ENCODE peak calls at places on chromosome 19, in six cellular contexts. W is heart right ventricle, Y is breast epithelium, Q is foreskin fibroblast, J is brain microvascular endothelial cell, C is left lung. R is an unnamed sample.

GRCh38 chr19:33064117-33064777 is 441 bp downstream of the RHPN2 start:
- DNase-seq in W (peak), C (peak), Y (no peak), J (no peak), Q (no peak), R (peak)

GRCh38 chr19:15330801-15331418 is 1.4 kb downstream of the BRD4 start:
- DNase-seq in J (peak), C (peak), Y (peak), Q (peak), W (no peak), R (peak)

GRCh38 chr19:44741841-44742352 is 6.6 kb upstream of the BCL3 start:
- DNase-seq in C (peak), Y (peak), W (peak), J (peak), Q (peak), R (peak)

GRCh38 chr19:38556521-38557174 is 61.1 kb downstream of the MAP4K1 start:
- DNase-seq in W (no peak), Q (no peak), Y (no peak), J (no peak), C (peak), R (no peak)

GRCh38 chr19:3660493-3661219 is 34.1 kb upstream of the CACTIN start:
- DNase-seq in C (no peak), W (no peak), J (no peak), Y (no peak), Q (no peak), R (no peak)

GRCh38 chr19:43362179-43362578 is 8.7 kb downstream of the CD177 start:
- DNase-seq in Q (peak), Y (no peak), C (no peak), W (no peak), J (no peak), R (no peak)

GRCh38 chr19:2630352-2631001 is 72.0 kb downstream of the GNG7 start:
- DNase-seq in Y (no peak), C (no peak), Q (no peak), J (no peak), W (no peak), R (no peak)

GRCh38 chr19:42474743-42475142 is 32.0 kb upstream of the CXCL17 start:
- DNase-seq in W (no peak), Q (no peak), C (no peak), Y (no peak), J (no peak), R (no peak)

GRCh38 chr19:13959962-13960862 is 7.9 kb downstream of the DCAF15 start:
- DNase-seq in C (peak), J (no peak), Y (no peak), W (no peak), Q (no peak), R (no peak)

GRCh38 chr19:15432018-15432494 is 13.3 kb upstream of the AKAP8L start:
- DNase-seq in J (no peak), Q (no peak), W (no peak), Y (no peak), C (no peak), R (no peak)

GRCh38 chr19:42220751-42221097 is 612 bp downstream of the ZNF526 start:
- DNase-seq in J (no peak), Y (no peak), Q (no peak), C (peak), W (no peak), R (no peak)

GRCh38 chr19:43809762-43810696 is 7.8 kb upstream of the LYPD5 start:
- DNase-seq in C (no peak), J (peak), Q (peak), Y (no peak), W (no peak), R (no peak)

GRCh38 chr19:30799854-30800755 is 427.9 kb downstream of the ZNF536 start:
- DNase-seq in W (peak), Q (no peak), Y (no peak), C (no peak), J (no peak), R (peak)

GRCh38 chr19:44772969-44773368 is 4.7 kb upstream of the CBLC start:
- DNase-seq in Q (no peak), C (no peak), Y (no peak), J (no peak), W (no peak), R (no peak)

GRCh38 chr19:2110822-2111221 is 14.1 kb downstream of the IZUMO4 start:
- DNase-seq in Q (no peak), W (no peak), Y (no peak), J (no peak), C (no peak), R (no peak)

GRCh38 chr19:42524943-42525342 is 3.3 kb downstream of the CEACAM1 start:
- DNase-seq in Y (no peak), J (no peak), Q (no peak), C (no peak), W (no peak), R (no peak)

GRCh38 chr19:33248954-33249613 is 23.4 kb upstream of the SLC7A10 start:
- DNase-seq in J (no peak), Y (no peak), Q (no peak), C (peak), W (no peak), R (no peak)

GRCh38 chr19:33904681-33905080 is 108.0 kb downstream of the KCTD15 start:
- DNase-seq in J (peak), Q (no peak), W (no peak), C (no peak), Y (peak), R (no peak)

GRCh38 chr19:56637976-56638555 is 4.9 kb upstream of the SMIM17 start:
- DNase-seq in W (peak), Y (peak), Q (peak), J (peak), C (no peak), R (no peak)

DNA sequence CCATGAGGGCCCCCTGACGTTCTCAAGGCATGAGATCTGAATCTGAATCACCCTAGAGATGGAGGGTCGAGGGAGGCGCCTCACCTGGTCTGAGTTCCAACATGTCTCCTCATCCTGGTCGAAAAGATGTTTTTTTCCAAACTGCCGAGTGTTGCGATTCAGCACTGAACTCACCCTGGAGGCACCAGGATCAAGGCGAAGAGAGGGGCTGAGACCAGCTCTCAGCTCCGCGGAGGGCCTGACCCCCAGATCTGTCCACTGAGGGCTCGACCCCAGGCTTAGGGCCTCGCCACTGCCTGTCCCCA is 555 bp downstream of the NR2C2AP start:
- DNase-seq in J (no peak), C (no peak), Q (no peak), Y (no peak), W (no peak), R (no peak)
- TF ChIP-seq CTCF in J (no peak), C (no peak), Q (no peak), Y (no peak), W (no peak), R (no peak)

GRCh38 chr19:47780215-47780551 is 1.7 kb downstream of the SELENOW start:
- DNase-seq in W (no peak), Y (no peak), C (no peak), J (no peak), Q (no peak), R (no peak)
- TF ChIP-seq CTCF in W (no peak), Y (no peak), C (no peak), J (no peak), Q (no peak), R (no peak)

GRCh38 chr19:35398570-35398969 is 27.7 kb downstream of the GPR42 start:
- DNase-seq in C (no peak), W (no peak), J (no peak), Y (no peak), Q (no peak), R (no peak)
- TF ChIP-seq CTCF in C (no peak), W (no peak), J (no peak), Y (no peak), Q (no peak), R (no peak)

DNA sequence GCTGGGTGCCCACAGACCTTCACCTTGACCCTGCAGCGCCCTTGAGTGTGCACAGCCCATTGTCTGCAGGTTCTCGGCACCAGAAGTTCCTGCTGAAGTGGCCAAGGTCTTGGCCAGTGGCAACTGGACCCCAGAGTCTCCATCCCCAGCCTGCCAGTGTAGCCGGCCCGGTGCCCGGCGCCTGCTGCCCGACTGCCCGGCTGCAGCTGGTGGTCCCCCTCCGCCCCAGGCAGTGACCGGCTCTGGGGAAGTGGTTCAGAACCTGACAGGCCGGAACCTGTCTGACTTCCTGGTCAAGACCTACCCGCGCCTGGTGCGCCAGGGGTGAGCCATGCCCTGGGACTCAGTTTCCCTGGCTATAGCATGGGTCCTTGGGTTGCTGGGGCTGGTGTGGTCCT is 11.9 kb upstream of the ARHGAP45 start:
- DNase-seq in J (no peak), C (peak), W (no peak), Q (no peak), Y (no peak), R (no peak)
- TF ChIP-seq CTCF in J (no peak), C (no peak), W (no peak), Q (no peak), Y (no peak), R (no peak)

GRCh38 chr19:37551123-37551993 is 43.2 kb downstream of the ZNF571 start:
- DNase-seq in Q (peak), J (peak), W (peak), C (peak), Y (no peak), R (peak)
- TF ChIP-seq CTCF in Q (peak), J (peak), W (peak), C (no peak), Y (no peak), R (peak)

GRCh38 chr19:12137541-12137940 is 2.6 kb downstream of the ZNF20 start:
- DNase-seq in Q (no peak), W (no peak), J (no peak), Y (no peak), C (no peak), R (no peak)

GRCh38 chr19:12139885-12140544 is at the start of gene ZNF20:
- DNase-seq in C (peak), Q (peak), W (peak), J (peak), Y (peak), R (peak)

GRCh38 chr19:12140545-12141404 is 625 bp upstream of the ZNF20 start:
- DNase-seq in Q (peak), Y (peak), J (peak), W (peak), C (peak), R (peak)

GRCh38 chr19:12139309-12139708 is 841 bp downstream of the ZNF20 start:
- DNase-seq in J (no peak), W (no peak), Y (no peak), C (no peak), Q (no peak), R (no peak)

DNA sequence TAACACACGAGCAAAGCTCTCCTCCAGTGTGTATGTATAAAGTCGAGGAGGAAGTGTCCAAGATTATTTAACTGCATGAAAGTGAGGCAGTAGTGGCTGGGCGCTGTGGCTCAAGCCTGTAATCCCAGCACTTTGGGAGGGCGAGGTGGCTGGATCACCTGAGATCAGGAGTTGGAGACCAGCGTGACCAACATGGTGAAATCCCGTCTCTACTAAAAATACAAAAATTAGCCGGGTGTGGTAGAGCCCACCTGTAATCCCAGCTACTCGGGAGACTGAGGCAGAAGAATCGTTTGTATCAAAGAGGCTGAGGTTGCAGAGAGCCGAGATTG is 1.2 kb upstream of the ZNF20 start:
- DNase-seq in C (no peak), Y (no peak), W (no peak), J (no peak), Q (no peak), R (no peak)
- TF ChIP-seq CTCF in C (no peak), Y (no peak), W (no peak), J (no peak), Q (no peak), R (no peak)

DNA sequence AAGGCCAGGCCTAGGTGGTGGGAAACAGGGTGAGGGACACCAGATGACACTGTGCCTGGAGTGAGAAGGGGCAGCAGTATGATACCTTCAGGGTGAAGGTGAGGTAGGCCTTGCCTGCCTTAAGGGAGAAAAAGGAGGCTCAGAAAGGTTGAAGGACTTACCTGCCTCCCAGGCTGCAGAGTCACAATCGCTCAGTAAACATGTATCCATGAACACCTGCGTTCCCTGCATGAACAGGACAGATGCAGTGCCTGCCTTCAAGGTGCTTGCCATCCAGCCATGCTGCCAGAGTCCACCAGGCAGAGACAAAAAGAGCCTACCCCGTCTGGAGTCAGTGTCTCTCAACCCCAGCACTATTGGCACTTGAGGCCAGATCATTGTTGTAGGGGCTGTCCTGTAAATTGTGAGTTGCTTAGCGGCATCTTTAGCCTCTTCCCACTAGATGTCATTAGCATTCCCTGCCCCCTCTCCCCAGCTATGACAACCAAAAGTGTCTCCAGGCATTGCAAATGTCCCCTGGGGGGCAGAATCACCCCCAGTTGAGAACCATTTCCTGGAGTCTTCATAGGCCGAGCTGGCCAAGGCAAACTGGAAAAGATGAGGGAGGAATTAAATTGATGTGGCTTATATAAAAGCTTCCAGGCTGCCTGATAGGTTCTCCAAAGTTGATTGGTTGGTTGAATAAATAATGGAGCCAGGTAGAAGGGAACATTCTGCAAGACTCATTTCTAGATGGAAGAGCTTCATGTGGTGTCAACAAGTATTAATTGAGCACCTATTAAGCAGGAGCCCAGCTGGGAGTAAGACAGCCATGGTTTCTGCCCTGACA is 1.7 kb downstream of the MAP3K10 start:
- DNase-seq in Y (no peak), C (no peak), W (no peak), Q (no peak), J (no peak), R (no peak)
- TF ChIP-seq CTCF in Y (no peak), C (no peak), W (no peak), Q (no peak), J (no peak), R (no peak)